ENCODE peak calls at places on chromosome 6, in four cellular contexts. J is COLO829; O is stimulated activated CD4-positive, alpha-beta T cell treated with anti-CD3 and anti-CD28 coated beads, TNF-alpha, amount 100 ng/mL, for 4 hours; S is GDM1. A is an unnamed sample.
A peak's percentile ranks its signal among the peaks of the same experiment; 100 is the strongest.

GRCh38 chr6:5766260-5766659 is 240.5 kb downstream of the NRN1 start:
- DNase-seq in O (no peak), J (no peak), S (no peak), A (peak; percentile 62)

GRCh38 chr6:3162565-3163247 is 5.4 kb upstream of the TUBB2A start:
- DNase-seq in S (peak; percentile 20), J (no peak), O (no peak), A (peak; percentile 51)

GRCh38 chr6:38499697-38500096 is 140.0 kb downstream of the BTBD9 start:
- DNase-seq in O (no peak), S (no peak), J (no peak), A (no peak)

GRCh38 chr6:56875961-56876360 is 78.9 kb upstream of the BEND6 start:
- DNase-seq in O (no peak), J (no peak), S (no peak), A (no peak)

GRCh38 chr6:85403331-85404015 is 46.4 kb upstream of the NT5E start:
- DNase-seq in O (no peak), J (peak; percentile 84), S (no peak), A (no peak)

GRCh38 chr6:10276106-10276505 is 138.8 kb downstream of the TFAP2A start:
- DNase-seq in J (no peak), S (no peak), O (no peak), A (no peak)

GRCh38 chr6:157670466-157671186 is 152.4 kb upstream of the SNX9 start:
- DNase-seq in J (no peak), S (no peak), O (no peak), A (no peak)

GRCh38 chr6:4820704-4821276 is 44.6 kb downstream of the CDYL start:
- DNase-seq in O (no peak), S (no peak), J (no peak), A (no peak)

GRCh38 chr6:158767714-158768113 is 51.5 kb downstream of the EZR start:
- DNase-seq in S (no peak), J (no peak), O (no peak), A (no peak)

GRCh38 chr6:147126618-147127022 is 77.6 kb upstream of the STXBP5 start:
- DNase-seq in S (no peak), J (no peak), O (no peak), A (no peak)

GRCh38 chr6:128541261-128541660 is 20.9 kb upstream of the PTPRK start:
- DNase-seq in J (no peak), S (no peak), O (no peak), A (no peak)

GRCh38 chr6:166752928-166753721 is 126.1 kb upstream of the RPS6KA2 start:
- DNase-seq in S (no peak), J (no peak), O (no peak), A (no peak)

GRCh38 chr6:41503841-41504525 is 42.2 kb upstream of the FOXP4 start:
- DNase-seq in J (peak; percentile 69), S (no peak), O (no peak), A (no peak)

GRCh38 chr6:166306378-166307081 is 1.7 kb downstream of the PRR18 start:
- DNase-seq in O (no peak), S (no peak), J (no peak), A (no peak)

GRCh38 chr6:168371989-168372711 is 52.6 kb upstream of the DACT2 start:
- DNase-seq in J (no peak), S (no peak), O (no peak), A (no peak)

GRCh38 chr6:54010340-54011276 is 100.6 kb upstream of the MLIP start:
- DNase-seq in J (no peak), S (no peak), O (no peak), A (no peak)

GRCh38 chr6:6556738-6557503 is 31.6 kb upstream of the LY86 start:
- DNase-seq in S (peak; percentile 42), O (no peak), J (peak; percentile 60), A (peak; percentile 77)

GRCh38 chr6:5119090-5119951 is 34.2 kb downstream of the PPP1R3G start:
- DNase-seq in J (no peak), O (no peak), S (no peak), A (no peak)

GRCh38 chr6:122734529-122735203 is 44.9 kb upstream of the FABP7 start:
- DNase-seq in S (no peak), J (no peak), O (no peak), A (no peak)

GRCh38 chr6:28351087-28351486 is 1.3 kb downstream of the ZKSCAN3 start:
- DNase-seq in S (no peak), O (no peak), J (no peak), A (no peak)

GRCh38 chr6:99348823-99349619 is 453 bp downstream of the FAXC start:
- DNase-seq in S (no peak), J (no peak), O (no peak), A (no peak)

GRCh38 chr6:140979642-140980091 is 1153.1 kb upstream of the GJE1 start:
- DNase-seq in O (no peak), S (no peak), J (no peak), A (no peak)

GRCh38 chr6:149449054-149449453 is 35.8 kb downstream of the ZC3H12D start:
- DNase-seq in O (no peak), J (no peak), S (no peak), A (no peak)

GRCh38 chr6:3438190-3439167 is 18.4 kb downstream of the SLC22A23 start:
- DNase-seq in S (no peak), O (no peak), J (peak; percentile 77), A (no peak)

GRCh38 chr6:85169189-85169588 is 280.7 kb upstream of the NT5E start:
- DNase-seq in S (no peak), J (no peak), O (no peak), A (no peak)

GRCh38 chr6:95325858-95326257 is 251.5 kb upstream of the MANEA start:
- DNase-seq in O (no peak), S (no peak), J (no peak), A (no peak)

GRCh38 chr6:1381397-1382330 is 7.7 kb upstream of the FOXF2 start:
- DNase-seq in J (peak; percentile 42), S (peak; percentile 16), O (peak; percentile 62), A (peak; percentile 46)

GRCh38 chr6:121522265-121522664 is 86.8 kb downstream of the GJA1 start:
- DNase-seq in J (no peak), S (no peak), O (no peak), A (no peak)

GRCh38 chr6:65631711-65632110 is 75.3 kb downstream of the EYS start:
- DNase-seq in O (no peak), J (no peak), S (no peak), A (no peak)

GRCh38 chr6:54873589-54873988 is 27.0 kb downstream of the FAM83B start:
- DNase-seq in O (no peak), J (no peak), S (no peak), A (no peak)